ENCODE peak calls at places on chromosomes 6 and 20, in ten cellular contexts. One of them, this sample, is unnamed.

GRCh38 chr6:108080010-108080780 is 5.7 kb upstream of the OSTM1 start:
- DNase-seq in testis: no peak
- DNase-seq in psoas muscle: no peak
- DNase-seq in stomach: no peak
- DNase-seq in endothelial cell of umbilical vein: no peak
- DNase-seq in body of pancreas: no peak
- DNase-seq in upper lobe of right lung: no peak
- DNase-seq in HL-60: no peak
- DNase-seq in colonic mucosa: no peak
- DNase-seq in PC-3: peak
- DNase-seq in this sample: peak

GRCh38 chr6:157710604-157711003 is 112.4 kb upstream of the SNX9 start:
- DNase-seq in PC-3: no peak
- DNase-seq in stomach: no peak
- DNase-seq in HL-60: no peak
- DNase-seq in upper lobe of right lung: no peak
- DNase-seq in psoas muscle: no peak
- DNase-seq in endothelial cell of umbilical vein: no peak
- DNase-seq in body of pancreas: no peak
- DNase-seq in colonic mucosa: no peak
- DNase-seq in testis: no peak
- DNase-seq in this sample: no peak

GRCh38 chr20:47672886-47673670 is 112.2 kb downstream of the SULF2 start:
- DNase-seq in PC-3: no peak
- DNase-seq in psoas muscle: peak
- DNase-seq in colonic mucosa: no peak
- DNase-seq in HL-60: no peak
- DNase-seq in testis: no peak
- DNase-seq in upper lobe of right lung: peak
- DNase-seq in body of pancreas: no peak
- DNase-seq in endothelial cell of umbilical vein: no peak
- DNase-seq in stomach: no peak
- DNase-seq in this sample: no peak

GRCh38 chr6:82890240-82890639 is 175.4 kb downstream of the UBE3D start:
- DNase-seq in stomach: no peak
- DNase-seq in endothelial cell of umbilical vein: no peak
- DNase-seq in upper lobe of right lung: no peak
- DNase-seq in colonic mucosa: no peak
- DNase-seq in testis: no peak
- DNase-seq in PC-3: no peak
- DNase-seq in body of pancreas: no peak
- DNase-seq in HL-60: no peak
- DNase-seq in psoas muscle: no peak
- DNase-seq in this sample: no peak

GRCh38 chr6:18122128-18123093 is at the start of gene NHLRC1:
- DNase-seq in PC-3: peak
- DNase-seq in upper lobe of right lung: peak
- DNase-seq in HL-60: peak
- DNase-seq in colonic mucosa: peak
- DNase-seq in testis: peak
- DNase-seq in endothelial cell of umbilical vein: peak
- DNase-seq in body of pancreas: peak
- DNase-seq in stomach: peak
- DNase-seq in psoas muscle: peak
- DNase-seq in this sample: peak

GRCh38 chr20:24987244-24987643 is 5.3 kb downstream of the APMAP start:
- DNase-seq in stomach: no peak
- DNase-seq in colonic mucosa: no peak
- DNase-seq in endothelial cell of umbilical vein: no peak
- DNase-seq in PC-3: no peak
- DNase-seq in body of pancreas: no peak
- DNase-seq in upper lobe of right lung: no peak
- DNase-seq in testis: no peak
- DNase-seq in HL-60: peak
- DNase-seq in psoas muscle: no peak
- DNase-seq in this sample: peak

GRCh38 chr20:64006490-64006889 is 25.6 kb downstream of the PRPF6 start:
- DNase-seq in HL-60: no peak
- DNase-seq in endothelial cell of umbilical vein: no peak
- DNase-seq in upper lobe of right lung: no peak
- DNase-seq in testis: no peak
- DNase-seq in stomach: no peak
- DNase-seq in colonic mucosa: no peak
- DNase-seq in PC-3: no peak
- DNase-seq in psoas muscle: no peak
- DNase-seq in body of pancreas: no peak
- DNase-seq in this sample: no peak

GRCh38 chr6:131519670-131520436 is 53.2 kb upstream of the ARG1 start:
- DNase-seq in testis: peak
- DNase-seq in colonic mucosa: peak
- DNase-seq in endothelial cell of umbilical vein: peak
- DNase-seq in upper lobe of right lung: no peak
- DNase-seq in HL-60: peak
- DNase-seq in body of pancreas: no peak
- DNase-seq in stomach: no peak
- DNase-seq in psoas muscle: no peak
- DNase-seq in PC-3: peak
- DNase-seq in this sample: peak

GRCh38 chr6:42778072-42778471 is 3.8 kb upstream of the BICRAL start:
- DNase-seq in PC-3: no peak
- DNase-seq in upper lobe of right lung: no peak
- DNase-seq in stomach: no peak
- DNase-seq in body of pancreas: no peak
- DNase-seq in colonic mucosa: no peak
- DNase-seq in endothelial cell of umbilical vein: no peak
- DNase-seq in HL-60: no peak
- DNase-seq in psoas muscle: no peak
- DNase-seq in testis: no peak
- DNase-seq in this sample: no peak
- H3K4me3 ChIP-seq in PC-3: no peak
- H3K4me3 ChIP-seq in upper lobe of right lung: no peak
- H3K4me3 ChIP-seq in stomach: no peak
- H3K4me3 ChIP-seq in body of pancreas: no peak
- H3K4me3 ChIP-seq in colonic mucosa: no peak
- H3K4me3 ChIP-seq in endothelial cell of umbilical vein: no peak
- H3K4me3 ChIP-seq in HL-60: no peak
- H3K4me3 ChIP-seq in psoas muscle: no peak
- H3K4me3 ChIP-seq in testis: no peak
- H3K4me3 ChIP-seq in this sample: no peak

DNA sequence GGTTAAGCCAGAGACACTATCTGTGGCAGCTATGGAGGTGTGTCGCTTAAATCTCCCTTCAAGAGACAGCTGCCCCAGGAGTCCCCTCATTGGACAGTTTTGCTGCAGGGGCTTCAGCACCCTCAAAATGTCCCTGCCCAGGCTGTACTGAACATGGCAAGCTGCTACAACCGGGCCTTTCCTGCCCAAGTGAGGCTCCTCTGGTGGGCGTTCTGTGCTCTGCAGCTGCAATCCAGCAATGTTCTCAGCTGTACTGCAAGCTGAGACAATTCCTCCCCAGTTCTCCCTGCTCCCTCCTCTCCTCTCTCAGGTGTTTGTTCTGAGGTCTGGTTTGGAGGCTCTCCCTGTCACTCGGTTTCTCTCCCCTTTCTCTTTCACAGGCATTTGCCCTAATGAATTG is 190.8 kb upstream of the LAMP5 start:
- DNase-seq in stomach: no peak
- DNase-seq in endothelial cell of umbilical vein: no peak
- DNase-seq in body of pancreas: no peak
- DNase-seq in PC-3: peak
- DNase-seq in testis: no peak
- DNase-seq in HL-60: no peak
- DNase-seq in psoas muscle: no peak
- DNase-seq in upper lobe of right lung: no peak
- DNase-seq in colonic mucosa: no peak
- DNase-seq in this sample: peak
- TF ChIP-seq CTCF in stomach: no peak
- TF ChIP-seq CTCF in endothelial cell of umbilical vein: peak
- TF ChIP-seq CTCF in body of pancreas: no peak
- TF ChIP-seq CTCF in PC-3: peak
- TF ChIP-seq CTCF in testis: no peak
- TF ChIP-seq CTCF in HL-60: peak
- TF ChIP-seq CTCF in psoas muscle: peak
- TF ChIP-seq CTCF in upper lobe of right lung: peak
- TF ChIP-seq CTCF in colonic mucosa: no peak
- TF ChIP-seq CTCF in this sample: peak

GRCh38 chr6:27138398-27138797 is 109.1 kb upstream of the PRSS16 start:
- DNase-seq in body of pancreas: no peak
- DNase-seq in HL-60: no peak
- DNase-seq in testis: no peak
- DNase-seq in stomach: no peak
- DNase-seq in PC-3: no peak
- DNase-seq in endothelial cell of umbilical vein: no peak
- DNase-seq in colonic mucosa: no peak
- DNase-seq in psoas muscle: no peak
- DNase-seq in upper lobe of right lung: no peak
- DNase-seq in this sample: no peak
- H3K4me3 ChIP-seq in body of pancreas: no peak
- H3K4me3 ChIP-seq in HL-60: no peak
- H3K4me3 ChIP-seq in testis: no peak
- H3K4me3 ChIP-seq in stomach: no peak
- H3K4me3 ChIP-seq in PC-3: no peak
- H3K4me3 ChIP-seq in endothelial cell of umbilical vein: no peak
- H3K4me3 ChIP-seq in colonic mucosa: peak
- H3K4me3 ChIP-seq in psoas muscle: no peak
- H3K4me3 ChIP-seq in upper lobe of right lung: no peak
- H3K4me3 ChIP-seq in this sample: no peak

DNA sequence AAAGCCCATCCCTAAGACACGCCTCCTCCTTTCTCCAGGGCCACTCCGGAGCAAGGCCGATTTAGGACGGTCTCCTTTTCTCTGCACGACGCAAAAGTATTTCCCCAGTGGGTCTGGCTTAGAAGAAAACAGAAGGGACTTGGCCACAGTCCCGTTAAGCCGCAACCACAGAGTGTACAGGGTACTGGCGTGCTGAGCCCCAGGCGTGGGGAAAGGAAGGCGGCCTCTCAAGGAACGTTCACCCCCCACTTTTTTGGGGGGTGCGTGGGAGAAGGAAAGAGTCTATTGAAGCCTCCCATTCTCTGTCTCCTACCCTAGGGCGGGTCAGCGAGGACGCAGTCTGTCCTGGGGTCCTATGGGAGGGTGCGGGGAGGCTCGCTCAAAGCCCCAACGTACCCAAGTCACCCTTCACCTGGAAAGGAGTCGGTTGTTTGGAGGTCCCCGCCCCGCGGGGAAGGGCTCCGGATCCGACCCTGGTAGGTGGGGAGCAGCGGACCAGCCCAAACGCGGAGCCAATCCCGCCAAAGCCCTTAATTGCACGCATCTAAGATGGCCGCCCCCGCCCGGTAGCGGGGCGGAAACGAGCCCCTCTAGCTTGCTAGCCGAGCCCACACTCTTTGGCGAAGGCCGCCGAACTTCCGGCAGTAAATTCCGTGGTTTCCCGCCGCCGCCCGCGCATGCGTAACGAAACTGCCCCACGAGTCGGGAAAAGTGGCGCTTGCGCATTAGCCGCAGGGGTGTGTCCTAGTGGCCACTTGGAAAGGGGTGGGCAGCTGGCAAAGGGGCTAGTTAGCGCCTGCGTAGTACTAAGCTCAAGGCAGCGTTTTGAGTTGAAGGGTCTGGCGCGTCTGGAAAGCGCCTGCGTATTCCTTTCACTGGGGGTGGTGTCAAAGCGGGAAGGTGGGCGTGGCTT is at the start of gene OARD1:
- DNase-seq in PC-3: peak
- DNase-seq in colonic mucosa: peak
- DNase-seq in testis: peak
- DNase-seq in endothelial cell of umbilical vein: no peak
- DNase-seq in HL-60: peak
- DNase-seq in psoas muscle: peak
- DNase-seq in upper lobe of right lung: peak
- DNase-seq in stomach: peak
- DNase-seq in body of pancreas: peak
- DNase-seq in this sample: peak
- TF ChIP-seq CTCF in PC-3: no peak
- TF ChIP-seq CTCF in colonic mucosa: no peak
- TF ChIP-seq CTCF in testis: peak
- TF ChIP-seq CTCF in endothelial cell of umbilical vein: no peak
- TF ChIP-seq CTCF in HL-60: no peak
- TF ChIP-seq CTCF in psoas muscle: no peak
- TF ChIP-seq CTCF in upper lobe of right lung: no peak
- TF ChIP-seq CTCF in stomach: peak
- TF ChIP-seq CTCF in body of pancreas: no peak
- TF ChIP-seq CTCF in this sample: no peak

GRCh38 chr6:16837217-16837972 is 76.1 kb upstream of the ATXN1 start:
- DNase-seq in testis: no peak
- DNase-seq in endothelial cell of umbilical vein: no peak
- DNase-seq in HL-60: no peak
- DNase-seq in PC-3: no peak
- DNase-seq in upper lobe of right lung: no peak
- DNase-seq in stomach: no peak
- DNase-seq in colonic mucosa: no peak
- DNase-seq in psoas muscle: no peak
- DNase-seq in body of pancreas: no peak
- DNase-seq in this sample: no peak
- H3K4me3 ChIP-seq in testis: no peak
- H3K4me3 ChIP-seq in endothelial cell of umbilical vein: no peak
- H3K4me3 ChIP-seq in HL-60: no peak
- H3K4me3 ChIP-seq in PC-3: no peak
- H3K4me3 ChIP-seq in upper lobe of right lung: peak
- H3K4me3 ChIP-seq in stomach: no peak
- H3K4me3 ChIP-seq in colonic mucosa: no peak
- H3K4me3 ChIP-seq in psoas muscle: peak
- H3K4me3 ChIP-seq in body of pancreas: no peak
- H3K4me3 ChIP-seq in this sample: no peak

GRCh38 chr6:46863791-46864190 is 57.9 kb downstream of the ADGRF5 start:
- DNase-seq in HL-60: no peak
- DNase-seq in testis: no peak
- DNase-seq in colonic mucosa: no peak
- DNase-seq in body of pancreas: no peak
- DNase-seq in upper lobe of right lung: no peak
- DNase-seq in PC-3: no peak
- DNase-seq in stomach: no peak
- DNase-seq in endothelial cell of umbilical vein: no peak
- DNase-seq in psoas muscle: no peak
- DNase-seq in this sample: no peak

GRCh38 chr6:46867411-46867810 is 54.3 kb downstream of the ADGRF5 start:
- DNase-seq in stomach: no peak
- DNase-seq in colonic mucosa: no peak
- DNase-seq in psoas muscle: no peak
- DNase-seq in testis: no peak
- DNase-seq in body of pancreas: no peak
- DNase-seq in endothelial cell of umbilical vein: no peak
- DNase-seq in HL-60: no peak
- DNase-seq in upper lobe of right lung: no peak
- DNase-seq in PC-3: peak
- DNase-seq in this sample: no peak

GRCh38 chr6:46865221-46865620 is 56.5 kb downstream of the ADGRF5 start:
- DNase-seq in testis: no peak
- DNase-seq in HL-60: no peak
- DNase-seq in stomach: no peak
- DNase-seq in PC-3: no peak
- DNase-seq in endothelial cell of umbilical vein: no peak
- DNase-seq in body of pancreas: no peak
- DNase-seq in upper lobe of right lung: no peak
- DNase-seq in colonic mucosa: no peak
- DNase-seq in psoas muscle: no peak
- DNase-seq in this sample: no peak

GRCh38 chr6:46862381-46862780 is 59.4 kb downstream of the ADGRF5 start:
- DNase-seq in endothelial cell of umbilical vein: no peak
- DNase-seq in stomach: no peak
- DNase-seq in HL-60: no peak
- DNase-seq in psoas muscle: no peak
- DNase-seq in PC-3: no peak
- DNase-seq in testis: no peak
- DNase-seq in body of pancreas: no peak
- DNase-seq in colonic mucosa: no peak
- DNase-seq in upper lobe of right lung: no peak
- DNase-seq in this sample: no peak
- TF ChIP-seq CTCF in endothelial cell of umbilical vein: no peak
- TF ChIP-seq CTCF in stomach: no peak
- TF ChIP-seq CTCF in HL-60: no peak
- TF ChIP-seq CTCF in psoas muscle: no peak
- TF ChIP-seq CTCF in PC-3: peak
- TF ChIP-seq CTCF in testis: no peak
- TF ChIP-seq CTCF in body of pancreas: no peak
- TF ChIP-seq CTCF in colonic mucosa: no peak
- TF ChIP-seq CTCF in upper lobe of right lung: no peak
- TF ChIP-seq CTCF in this sample: no peak

This sample was measured in foreskin fibroblast.